ENCODE peak calls at places on chromosome 16, in seven cellular contexts. One of them, this sample, is unnamed.

GRCh38 chr16:16045879-16046278 is 96.5 kb downstream of the ABCC1 start:
- DNase-seq in suprapubic skin: no peak
- DNase-seq in CD8-positive, alpha-beta T cell: peak
- DNase-seq in heart right ventricle: no peak
- DNase-seq in adrenal gland: no peak
- DNase-seq in heart left ventricle: no peak
- DNase-seq in fibroblast of lung: no peak
- DNase-seq in this sample: no peak

GRCh38 chr16:81385031-81385756 is 59.4 kb upstream of the CMIP start:
- DNase-seq in adrenal gland: no peak
- DNase-seq in heart left ventricle: no peak
- DNase-seq in CD8-positive, alpha-beta T cell: no peak
- DNase-seq in heart right ventricle: no peak
- DNase-seq in fibroblast of lung: no peak
- DNase-seq in suprapubic skin: no peak
- DNase-seq in this sample: no peak

GRCh38 chr16:66489818-66490217 is 60.1 kb downstream of the TK2 start:
- DNase-seq in adrenal gland: peak
- DNase-seq in CD8-positive, alpha-beta T cell: no peak
- DNase-seq in suprapubic skin: no peak
- DNase-seq in fibroblast of lung: no peak
- DNase-seq in heart left ventricle: no peak
- DNase-seq in heart right ventricle: no peak
- DNase-seq in this sample: no peak

GRCh38 chr16:7513429-7513828 is 180.8 kb downstream of the RBFOX1 start:
- DNase-seq in heart right ventricle: no peak
- DNase-seq in adrenal gland: no peak
- DNase-seq in fibroblast of lung: no peak
- DNase-seq in heart left ventricle: no peak
- DNase-seq in CD8-positive, alpha-beta T cell: no peak
- DNase-seq in suprapubic skin: no peak
- DNase-seq in this sample: no peak

GRCh38 chr16:14125030-14125681 is 54.0 kb downstream of the MRTFB start:
- DNase-seq in heart right ventricle: no peak
- DNase-seq in adrenal gland: no peak
- DNase-seq in CD8-positive, alpha-beta T cell: no peak
- DNase-seq in heart left ventricle: no peak
- DNase-seq in fibroblast of lung: no peak
- DNase-seq in suprapubic skin: no peak
- DNase-seq in this sample: no peak

GRCh38 chr16:17392857-17393421 is 77.8 kb downstream of the XYLT1 start:
- DNase-seq in heart right ventricle: no peak
- DNase-seq in adrenal gland: no peak
- DNase-seq in CD8-positive, alpha-beta T cell: no peak
- DNase-seq in heart left ventricle: no peak
- DNase-seq in fibroblast of lung: no peak
- DNase-seq in suprapubic skin: no peak
- DNase-seq in this sample: no peak

GRCh38 chr16:63146251-63146650 is 1110.0 kb upstream of the CDH8 start:
- DNase-seq in fibroblast of lung: no peak
- DNase-seq in CD8-positive, alpha-beta T cell: no peak
- DNase-seq in suprapubic skin: no peak
- DNase-seq in heart right ventricle: no peak
- DNase-seq in heart left ventricle: no peak
- DNase-seq in adrenal gland: no peak
- DNase-seq in this sample: no peak

GRCh38 chr16:23410176-23410575 is 42.8 kb downstream of the COG7 start:
- DNase-seq in heart left ventricle: no peak
- DNase-seq in CD8-positive, alpha-beta T cell: no peak
- DNase-seq in adrenal gland: no peak
- DNase-seq in fibroblast of lung: peak
- DNase-seq in heart right ventricle: no peak
- DNase-seq in suprapubic skin: no peak
- DNase-seq in this sample: no peak

GRCh38 chr16:81873843-81874752 is 95.0 kb downstream of the PLCG2 start:
- DNase-seq in suprapubic skin: no peak
- DNase-seq in CD8-positive, alpha-beta T cell: peak
- DNase-seq in heart left ventricle: peak
- DNase-seq in heart right ventricle: peak
- DNase-seq in fibroblast of lung: peak
- DNase-seq in adrenal gland: peak
- DNase-seq in this sample: peak

GRCh38 chr16:47461598-47462266 is 601 bp downstream of the PHKB start:
- DNase-seq in suprapubic skin: no peak
- DNase-seq in fibroblast of lung: peak
- DNase-seq in adrenal gland: peak
- DNase-seq in heart right ventricle: no peak
- DNase-seq in CD8-positive, alpha-beta T cell: no peak
- DNase-seq in heart left ventricle: peak
- DNase-seq in this sample: no peak

GRCh38 chr16:84194470-84195200 is 3.7 kb downstream of the ADAD2 start:
- DNase-seq in heart left ventricle: no peak
- DNase-seq in adrenal gland: peak
- DNase-seq in fibroblast of lung: no peak
- DNase-seq in heart right ventricle: no peak
- DNase-seq in suprapubic skin: no peak
- DNase-seq in CD8-positive, alpha-beta T cell: peak
- DNase-seq in this sample: no peak

GRCh38 chr16:55077231-55077630 is 146.6 kb downstream of the IRX5 start:
- DNase-seq in adrenal gland: no peak
- DNase-seq in CD8-positive, alpha-beta T cell: no peak
- DNase-seq in heart right ventricle: no peak
- DNase-seq in fibroblast of lung: no peak
- DNase-seq in suprapubic skin: no peak
- DNase-seq in heart left ventricle: no peak
- DNase-seq in this sample: no peak

GRCh38 chr16:3846595-3847091 is 33.9 kb downstream of the CREBBP start:
- DNase-seq in adrenal gland: no peak
- DNase-seq in fibroblast of lung: no peak
- DNase-seq in CD8-positive, alpha-beta T cell: no peak
- DNase-seq in heart left ventricle: no peak
- DNase-seq in heart right ventricle: no peak
- DNase-seq in suprapubic skin: no peak
- DNase-seq in this sample: no peak

GRCh38 chr16:33059206-33059605 is 134.8 kb upstream of the TP53TG3C start:
- DNase-seq in suprapubic skin: no peak
- DNase-seq in adrenal gland: no peak
- DNase-seq in CD8-positive, alpha-beta T cell: no peak
- DNase-seq in fibroblast of lung: no peak
- DNase-seq in heart right ventricle: no peak
- DNase-seq in heart left ventricle: no peak
- DNase-seq in this sample: no peak

GRCh38 chr16:86120201-86120981 is 221.4 kb downstream of the IRF8 start:
- DNase-seq in adrenal gland: no peak
- DNase-seq in heart left ventricle: no peak
- DNase-seq in suprapubic skin: no peak
- DNase-seq in heart right ventricle: no peak
- DNase-seq in fibroblast of lung: peak
- DNase-seq in CD8-positive, alpha-beta T cell: no peak
- DNase-seq in this sample: no peak

GRCh38 chr16:84109598-84110325 is 7.0 kb downstream of the MBTPS1 start:
- DNase-seq in suprapubic skin: no peak
- DNase-seq in heart left ventricle: no peak
- DNase-seq in heart right ventricle: no peak
- DNase-seq in CD8-positive, alpha-beta T cell: no peak
- DNase-seq in adrenal gland: no peak
- DNase-seq in fibroblast of lung: peak
- DNase-seq in this sample: no peak

GRCh38 chr16:68377667-68378420 is 67.0 kb downstream of the PRMT7 start:
- DNase-seq in fibroblast of lung: peak
- DNase-seq in heart left ventricle: no peak
- DNase-seq in heart right ventricle: no peak
- DNase-seq in suprapubic skin: no peak
- DNase-seq in adrenal gland: peak
- DNase-seq in CD8-positive, alpha-beta T cell: no peak
- DNase-seq in this sample: no peak

GRCh38 chr16:54135361-54136275 is 151.0 kb downstream of the IRX3 start:
- DNase-seq in suprapubic skin: no peak
- DNase-seq in heart right ventricle: no peak
- DNase-seq in adrenal gland: no peak
- DNase-seq in CD8-positive, alpha-beta T cell: no peak
- DNase-seq in heart left ventricle: no peak
- DNase-seq in fibroblast of lung: peak
- DNase-seq in this sample: no peak

GRCh38 chr16:85716680-85717038 is 27.9 kb upstream of the GINS2 start:
- DNase-seq in heart left ventricle: no peak
- DNase-seq in fibroblast of lung: no peak
- DNase-seq in CD8-positive, alpha-beta T cell: no peak
- DNase-seq in suprapubic skin: no peak
- DNase-seq in adrenal gland: no peak
- DNase-seq in heart right ventricle: no peak
- DNase-seq in this sample: no peak

GRCh38 chr16:23981429-23982399 is 145.9 kb downstream of the PRKCB start:
- DNase-seq in suprapubic skin: no peak
- DNase-seq in fibroblast of lung: no peak
- DNase-seq in adrenal gland: no peak
- DNase-seq in CD8-positive, alpha-beta T cell: no peak
- DNase-seq in heart left ventricle: no peak
- DNase-seq in heart right ventricle: no peak
- DNase-seq in this sample: no peak

GRCh38 chr16:19118938-19119431 is 5.2 kb downstream of the ITPRIPL2 start:
- DNase-seq in heart right ventricle: no peak
- DNase-seq in heart left ventricle: peak
- DNase-seq in fibroblast of lung: peak
- DNase-seq in adrenal gland: peak
- DNase-seq in suprapubic skin: no peak
- DNase-seq in CD8-positive, alpha-beta T cell: no peak
- DNase-seq in this sample: no peak

GRCh38 chr16:75222271-75222783 is 3.5 kb downstream of the CTRB1 start:
- DNase-seq in fibroblast of lung: no peak
- DNase-seq in adrenal gland: no peak
- DNase-seq in heart left ventricle: no peak
- DNase-seq in heart right ventricle: no peak
- DNase-seq in suprapubic skin: no peak
- DNase-seq in CD8-positive, alpha-beta T cell: no peak
- DNase-seq in this sample: no peak

DNA sequence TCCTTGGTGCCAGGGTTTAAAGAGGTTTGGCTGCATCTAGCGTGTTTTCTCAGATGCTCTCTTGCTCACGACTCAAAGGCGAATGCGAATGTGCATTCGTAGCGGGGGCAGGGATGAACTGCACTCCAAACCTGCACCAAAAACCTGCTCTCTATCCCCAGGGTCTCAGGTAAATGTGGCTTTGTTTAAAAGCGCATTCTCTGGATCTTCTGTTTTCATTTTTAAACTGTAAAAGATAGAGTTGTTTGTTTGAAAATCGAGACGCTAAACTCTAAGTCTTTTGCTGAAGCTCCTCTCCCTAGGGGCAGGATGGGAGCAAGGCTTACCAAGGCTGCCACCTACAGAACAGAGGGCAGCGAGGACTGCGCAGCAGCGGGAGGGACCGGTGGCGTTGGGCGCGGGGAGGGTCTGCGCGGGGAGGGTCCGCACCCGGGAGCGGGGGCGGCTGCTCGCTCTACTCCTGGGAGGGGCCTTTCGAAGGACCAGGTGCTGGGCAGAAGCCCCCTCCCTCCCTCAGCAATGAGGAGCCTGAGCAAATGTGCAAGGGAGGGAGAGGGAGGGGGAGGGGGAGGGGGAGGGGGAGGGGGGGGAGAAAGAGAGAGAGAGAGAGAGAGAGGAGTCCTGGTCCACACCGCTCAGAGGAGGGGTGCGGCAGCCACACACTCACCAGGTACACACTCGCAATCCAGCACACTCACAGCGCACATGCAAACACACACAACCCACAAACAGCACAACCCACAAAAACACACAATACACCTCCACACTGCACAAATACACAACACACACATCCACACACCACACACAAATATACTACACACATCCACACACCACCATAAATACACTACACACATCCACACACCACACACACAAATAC is 142.8 kb downstream of the GRIN2A start:
- DNase-seq in adrenal gland: no peak
- DNase-seq in heart right ventricle: peak
- DNase-seq in fibroblast of lung: peak
- DNase-seq in CD8-positive, alpha-beta T cell: no peak
- DNase-seq in heart left ventricle: peak
- DNase-seq in suprapubic skin: no peak
- DNase-seq in this sample: no peak
- H3K4me3 ChIP-seq in adrenal gland: no peak
- H3K4me3 ChIP-seq in heart right ventricle: peak
- H3K4me3 ChIP-seq in fibroblast of lung: peak
- H3K4me3 ChIP-seq in CD8-positive, alpha-beta T cell: no peak
- H3K4me3 ChIP-seq in heart left ventricle: peak
- H3K4me3 ChIP-seq in suprapubic skin: peak
- H3K4me3 ChIP-seq in this sample: no peak

GRCh38 chr16:22014271-22014873 is 6.5 kb downstream of the MOSMO start:
- DNase-seq in CD8-positive, alpha-beta T cell: no peak
- DNase-seq in fibroblast of lung: no peak
- DNase-seq in suprapubic skin: no peak
- DNase-seq in heart left ventricle: no peak
- DNase-seq in heart right ventricle: no peak
- DNase-seq in adrenal gland: no peak
- DNase-seq in this sample: no peak
- H3K4me3 ChIP-seq in CD8-positive, alpha-beta T cell: no peak
- H3K4me3 ChIP-seq in fibroblast of lung: no peak
- H3K4me3 ChIP-seq in suprapubic skin: no peak
- H3K4me3 ChIP-seq in heart left ventricle: no peak
- H3K4me3 ChIP-seq in heart right ventricle: no peak
- H3K4me3 ChIP-seq in adrenal gland: no peak
- H3K4me3 ChIP-seq in this sample: no peak

GRCh38 chr16:56848056-56848936 is 16.7 kb upstream of the SLC12A3 start:
- DNase-seq in heart right ventricle: no peak
- DNase-seq in CD8-positive, alpha-beta T cell: no peak
- DNase-seq in suprapubic skin: peak
- DNase-seq in heart left ventricle: peak
- DNase-seq in adrenal gland: peak
- DNase-seq in fibroblast of lung: peak
- DNase-seq in this sample: no peak

GRCh38 chr16:56849690-56850680 is 15.0 kb upstream of the SLC12A3 start:
- DNase-seq in suprapubic skin: no peak
- DNase-seq in heart right ventricle: no peak
- DNase-seq in heart left ventricle: no peak
- DNase-seq in CD8-positive, alpha-beta T cell: no peak
- DNase-seq in adrenal gland: no peak
- DNase-seq in fibroblast of lung: peak
- DNase-seq in this sample: peak

GRCh38 chr16:56844056-56844455 is 21.0 kb upstream of the SLC12A3 start:
- DNase-seq in heart left ventricle: no peak
- DNase-seq in fibroblast of lung: no peak
- DNase-seq in suprapubic skin: peak
- DNase-seq in adrenal gland: peak
- DNase-seq in heart right ventricle: no peak
- DNase-seq in CD8-positive, alpha-beta T cell: no peak
- DNase-seq in this sample: no peak

GRCh38 chr16:56848955-56849689 is 15.9 kb upstream of the SLC12A3 start:
- DNase-seq in CD8-positive, alpha-beta T cell: no peak
- DNase-seq in heart left ventricle: no peak
- DNase-seq in adrenal gland: no peak
- DNase-seq in fibroblast of lung: peak
- DNase-seq in suprapubic skin: no peak
- DNase-seq in heart right ventricle: no peak
- DNase-seq in this sample: no peak

GRCh38 chr16:56847173-56847948 is 17.6 kb upstream of the SLC12A3 start:
- DNase-seq in suprapubic skin: peak
- DNase-seq in adrenal gland: peak
- DNase-seq in heart left ventricle: no peak
- DNase-seq in heart right ventricle: no peak
- DNase-seq in CD8-positive, alpha-beta T cell: no peak
- DNase-seq in fibroblast of lung: peak
- DNase-seq in this sample: no peak
- H3K4me3 ChIP-seq in suprapubic skin: no peak
- H3K4me3 ChIP-seq in adrenal gland: no peak
- H3K4me3 ChIP-seq in heart left ventricle: no peak
- H3K4me3 ChIP-seq in heart right ventricle: no peak
- H3K4me3 ChIP-seq in CD8-positive, alpha-beta T cell: no peak
- H3K4me3 ChIP-seq in fibroblast of lung: no peak
- H3K4me3 ChIP-seq in this sample: no peak

GRCh38 chr16:87956169-87956770 is 5.0 kb downstream of the BANP start:
- DNase-seq in CD8-positive, alpha-beta T cell: peak
- DNase-seq in heart right ventricle: no peak
- DNase-seq in adrenal gland: peak
- DNase-seq in heart left ventricle: peak
- DNase-seq in suprapubic skin: no peak
- DNase-seq in fibroblast of lung: peak
- DNase-seq in this sample: peak
- H3K4me3 ChIP-seq in CD8-positive, alpha-beta T cell: peak
- H3K4me3 ChIP-seq in heart right ventricle: peak
- H3K4me3 ChIP-seq in adrenal gland: no peak
- H3K4me3 ChIP-seq in heart left ventricle: peak
- H3K4me3 ChIP-seq in suprapubic skin: no peak
- H3K4me3 ChIP-seq in fibroblast of lung: peak
- H3K4me3 ChIP-seq in this sample: no peak

This sample was measured in mucosa of descending colon.